ENCODE peak calls at places on chromosomes 12 and 14, in five cellular contexts. Y is A549, S is H1, P is IMR-90, I is SK-N-SH. L is an unnamed sample.

GRCh38 chr14:99073401-99073800 is 198.6 kb downstream of the BCL11B start:
- DNase-seq in Y (no peak), S (no peak), P (no peak), I (no peak), L (no peak)

GRCh38 chr12:30828686-30829085 is 73.9 kb upstream of the CAPRIN2 start:
- DNase-seq in Y (no peak), S (no peak), P (no peak), I (no peak), L (no peak)

GRCh38 chr14:51431033-51431709 is 191.1 kb downstream of the TMX1 start:
- DNase-seq in Y (no peak), S (no peak), P (no peak), I (no peak), L (no peak)

GRCh38 chr12:65533177-65533883 is 254.8 kb downstream of the MSRB3 start:
- DNase-seq in Y (no peak), S (no peak), P (peak; percentile 52), I (no peak), L (no peak)

GRCh38 chr14:50773632-50774541 is 57.1 kb downstream of the NIN start:
- DNase-seq in Y (peak; percentile 33), S (peak; percentile 38), P (peak; percentile 50), I (peak; percentile 76), L (peak; percentile 83)

GRCh38 chr12:89306827-89307498 is 45.3 kb downstream of the DUSP6 start:
- DNase-seq in Y (no peak), S (no peak), P (no peak), I (no peak), L (no peak)

GRCh38 chr12:124758266-124759200 is 105.1 kb downstream of the SCARB1 start:
- DNase-seq in Y (no peak), S (no peak), P (no peak), I (peak; percentile 86), L (no peak)

GRCh38 chr14:59020382-59020781 is 168.1 kb upstream of the DAAM1 start:
- DNase-seq in Y (peak; percentile 48), S (no peak), P (peak; percentile 46), I (peak; percentile 8), L (no peak)

GRCh38 chr12:88181881-88182280 is 39.8 kb downstream of the TMTC3 start:
- DNase-seq in Y (no peak), S (no peak), P (no peak), I (no peak), L (no peak)

GRCh38 chr14:96626121-96626768 is 124.1 kb downstream of the PAPOLA start:
- DNase-seq in Y (no peak), S (no peak), P (no peak), I (no peak), L (no peak)

GRCh38 chr12:121769297-121769830 is 24.1 kb downstream of the RHOF start:
- DNase-seq in Y (no peak), S (no peak), P (no peak), I (no peak), L (no peak)
- TF ChIP-seq USF2 in Y (no peak), S (no peak), P (no peak), I (no peak), L (no peak)

GRCh38 chr12:71840226-71840847 is 778 bp downstream of the TBC1D15 start:
- DNase-seq in Y (peak; percentile 39), S (no peak), P (peak; percentile 88), I (peak; percentile 12), L (no peak)
- TF ChIP-seq USF2 in Y (no peak), S (no peak), P (no peak), I (no peak), L (no peak)

DNA sequence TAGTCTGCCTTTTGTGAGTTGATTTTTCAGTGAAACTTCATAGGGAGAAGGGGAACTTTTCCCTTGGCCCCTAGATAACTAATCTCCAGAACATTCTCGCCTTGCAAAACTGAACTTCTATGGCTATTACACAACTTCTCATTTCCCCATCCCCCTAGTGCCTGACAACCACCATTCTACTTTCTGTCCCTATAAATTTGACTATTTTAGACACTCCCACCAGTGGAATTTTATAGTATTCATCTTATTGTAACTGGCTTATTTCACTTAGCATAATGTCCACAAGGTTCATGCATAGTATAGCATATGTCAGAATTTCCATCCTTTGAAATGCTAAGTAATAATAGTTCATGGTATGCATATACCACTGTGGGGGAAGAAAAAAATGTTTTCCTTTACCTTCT is 30.5 kb upstream of the CPM start:
- DNase-seq in Y (no peak), S (no peak), P (no peak), I (no peak), L (no peak)
- TF ChIP-seq USF2 in Y (no peak), S (no peak), P (no peak), I (no peak), L (no peak)

GRCh38 chr12:117020536-117021220 is 78.5 kb downstream of the TESC start:
- DNase-seq in Y (no peak), S (no peak), P (no peak), I (no peak), L (no peak)
- TF ChIP-seq USF2 in Y (no peak), S (no peak), P (no peak), I (no peak), L (no peak)

GRCh38 chr12:32235251-32235650 is 128.6 kb downstream of the BICD1 start:
- DNase-seq in Y (no peak), S (no peak), P (no peak), I (no peak), L (no peak)
- TF ChIP-seq USF2 in Y (no peak), S (no peak), P (no peak), I (no peak), L (no peak)

GRCh38 chr12:59079029-59079428 is 158.7 kb upstream of the LRIG3 start:
- DNase-seq in Y (no peak), S (no peak), P (no peak), I (no peak), L (no peak)

GRCh38 chr12:59080101-59080500 is 159.8 kb upstream of the LRIG3 start:
- DNase-seq in Y (no peak), S (no peak), P (no peak), I (no peak), L (no peak)

GRCh38 chr12:59078027-59078426 is 157.7 kb upstream of the LRIG3 start:
- DNase-seq in Y (no peak), S (no peak), P (no peak), I (no peak), L (no peak)

GRCh38 chr12:59077153-59077930 is 157.0 kb upstream of the LRIG3 start:
- DNase-seq in Y (no peak), S (no peak), P (peak; percentile 24), I (no peak), L (no peak)

GRCh38 chr12:59079472-59079871 is 159.2 kb upstream of the LRIG3 start:
- DNase-seq in Y (no peak), S (no peak), P (no peak), I (no peak), L (no peak)
- TF ChIP-seq USF2 in Y (no peak), S (no peak), P (no peak), I (no peak), L (no peak)

GRCh38 chr12:72323881-72324280 is 51.7 kb downstream of the TRHDE start:
- DNase-seq in Y (no peak), S (no peak), P (peak; percentile 64), I (no peak), L (no peak)
- TF ChIP-seq USF2 in Y (no peak), S (no peak), P (no peak), I (no peak), L (no peak)

DNA sequence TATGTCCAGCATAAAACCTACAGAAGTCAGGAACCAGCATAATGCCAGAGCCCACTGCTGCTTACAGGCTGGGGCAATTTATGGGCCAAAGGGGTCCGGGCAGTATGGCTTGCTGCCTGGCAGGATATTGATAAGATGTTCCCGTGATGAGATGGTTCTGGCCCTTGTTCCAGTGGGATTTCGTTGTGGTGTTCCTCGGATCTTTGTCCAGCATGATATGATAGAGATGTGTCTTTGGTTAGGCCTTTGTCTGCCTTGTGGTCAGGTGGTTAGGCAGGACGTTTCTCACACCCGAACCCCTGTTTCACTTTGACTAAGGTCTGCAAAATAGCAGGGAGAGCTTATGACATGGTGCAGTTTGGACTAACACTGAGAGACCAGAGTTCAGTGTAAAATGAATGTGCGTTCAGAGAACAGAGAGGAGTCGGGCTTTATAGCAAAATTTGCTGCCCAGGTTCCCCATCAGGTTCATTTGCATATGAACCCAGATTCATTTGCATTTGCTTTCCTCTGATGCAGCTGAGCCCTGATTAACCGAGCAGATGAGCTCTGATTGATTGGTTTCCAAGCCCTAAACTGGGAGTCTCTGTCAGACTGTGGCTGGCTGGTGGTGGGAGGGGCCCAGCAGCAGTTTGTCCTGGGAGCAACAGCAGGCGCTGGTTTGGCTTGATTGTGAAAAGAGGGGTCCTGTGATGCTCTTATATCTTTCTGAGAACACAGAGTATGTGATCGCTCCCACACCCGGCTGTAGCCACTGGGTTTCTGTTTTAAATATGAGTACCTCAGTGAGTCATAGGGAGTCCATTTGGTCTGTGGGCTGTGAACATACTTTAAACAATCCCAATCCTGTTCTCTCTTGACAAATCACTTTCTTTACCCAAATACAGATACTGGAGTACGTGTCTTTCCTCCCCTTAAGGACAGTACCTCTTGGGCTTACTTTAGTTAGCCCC is 156.3 kb upstream of the PZP start:
- DNase-seq in Y (no peak), S (peak; percentile 44), P (peak; percentile 70), I (no peak), L (peak; percentile 65)
- TF ChIP-seq USF2 in Y (no peak), S (no peak), P (no peak), I (no peak), L (no peak)

DNA sequence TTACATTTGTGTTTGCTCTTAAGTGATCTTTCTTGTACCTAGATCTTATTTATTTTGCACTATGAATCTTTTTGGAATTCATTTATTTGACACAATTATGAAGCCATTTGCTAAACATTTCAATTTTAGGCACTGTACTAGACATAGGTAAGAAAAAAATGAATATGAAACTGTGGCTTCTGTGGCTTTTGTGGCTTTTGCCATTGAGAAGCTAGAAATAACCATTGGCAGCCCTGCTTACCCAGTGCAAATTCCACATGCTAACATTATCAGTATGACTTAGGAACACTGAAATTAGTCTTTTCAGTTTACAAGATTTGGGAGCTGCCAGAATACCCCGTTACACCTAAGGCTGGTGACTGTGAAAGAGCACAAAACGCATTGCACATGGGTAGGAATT is 60.1 kb downstream of the FSCB start:
- DNase-seq in Y (no peak), S (no peak), P (no peak), I (no peak), L (no peak)
- TF ChIP-seq USF2 in Y (no peak), S (no peak), P (no peak), I (no peak), L (no peak)